ENCODE peak calls at places on chromosomes 1 and 21, in eight cellular contexts. U is HTR-8/SVneo; P is NCI-H1436; B is GM12891; F is stimulated activated CD4-positive, alpha-beta T cell treated with anti-CD3 and anti-CD28 coated beads, Interleukin-1b, Interleukin-23, amount 100 ng/mL, for 4 hours; R is cardiac fibroblast; K is brain microvascular endothelial cell; S is stimulated activated CD8-positive, alpha-beta memory T cell treated with anti-CD3 and anti-CD28 coated beads, Interleukin-4, amount 100 ng/mL, for 24 hours. C is an unnamed sample.

GRCh38 chr1:76302711-76303347 is 228.3 kb downstream of the ST6GALNAC3 start:
- DNase-seq in B (no peak), R (no peak), K (no peak), F (no peak), S (no peak), P (peak), U (no peak), C (peak)

GRCh38 chr1:211951856-211952255 is 83.5 kb downstream of the INTS7 start:
- DNase-seq in K (peak), F (no peak), B (no peak), S (no peak), U (peak), P (no peak), R (peak), C (no peak)

GRCh38 chr1:19814681-19815503 is at the start of gene RNF186:
- DNase-seq in U (no peak), P (no peak), K (no peak), R (no peak), S (no peak), F (no peak), B (no peak), C (no peak)

GRCh38 chr1:43968348-43968948 is 1.4 kb upstream of the DPH2 start:
- DNase-seq in U (no peak), S (no peak), P (no peak), R (peak), K (no peak), F (no peak), B (no peak), C (no peak)

GRCh38 chr1:118253310-118253903 is 68.4 kb upstream of the SPAG17 start:
- DNase-seq in K (no peak), U (no peak), S (no peak), B (no peak), R (no peak), F (no peak), P (no peak), C (no peak)

GRCh38 chr21:33286600-33287456 is 20.7 kb downstream of the IL10RB start:
- DNase-seq in U (no peak), P (no peak), F (no peak), S (no peak), R (peak), B (no peak), K (peak), C (no peak)

GRCh38 chr1:92957020-92957734 is 4.1 kb downstream of the DIPK1A start:
- DNase-seq in K (no peak), P (no peak), B (no peak), F (no peak), R (no peak), U (no peak), S (no peak), C (no peak)

GRCh38 chr1:26166719-26167281 is 2.0 kb downstream of the C1orf232 start:
- DNase-seq in S (no peak), F (no peak), B (no peak), P (no peak), K (no peak), R (no peak), U (no peak), C (no peak)

GRCh38 chr1:12525311-12526181 is 92.5 kb downstream of the DHRS3 start:
- DNase-seq in U (no peak), P (no peak), S (no peak), K (no peak), B (no peak), F (no peak), R (peak), C (no peak)

GRCh38 chr1:230609208-230609607 is 33.1 kb upstream of the COG2 start:
- DNase-seq in K (no peak), R (no peak), F (no peak), P (no peak), U (no peak), B (no peak), S (no peak), C (no peak)

GRCh38 chr1:201597551-201598230 is 58.8 kb downstream of the NAV1 start:
- DNase-seq in P (peak), R (no peak), K (no peak), B (no peak), U (no peak), F (no peak), S (no peak), C (peak)

GRCh38 chr21:27475363-27475955 is 508.6 kb upstream of the ADAMTS5 start:
- DNase-seq in K (no peak), P (no peak), F (no peak), S (no peak), U (no peak), B (no peak), R (no peak), C (no peak)

GRCh38 chr1:174789399-174789798 is 210.3 kb upstream of the CACYBP start:
- DNase-seq in P (no peak), S (no peak), K (peak), F (no peak), R (peak), B (peak), U (no peak), C (no peak)

GRCh38 chr1:1569341-1569740 is 5.3 kb downstream of the SSU72 start:
- DNase-seq in P (no peak), S (no peak), R (no peak), U (no peak), B (no peak), K (no peak), F (no peak), C (no peak)

GRCh38 chr1:182957902-182958395 is 5.0 kb upstream of the SHCBP1L start:
- DNase-seq in B (no peak), K (no peak), P (no peak), R (no peak), F (no peak), U (no peak), S (no peak), C (no peak)

GRCh38 chr1:869499-870244 is 54.1 kb upstream of the SAMD11 start:
- DNase-seq in K (no peak), S (peak), P (peak), B (peak), R (peak), U (peak), F (peak), C (no peak)

GRCh38 chr1:115807723-115808122 is 33.2 kb downstream of the NHLH2 start:
- DNase-seq in P (peak), R (peak), B (no peak), F (no peak), S (no peak), U (peak), K (peak), C (peak)

GRCh38 chr1:186418503-186418902 is 42.4 kb downstream of the PDC start:
- DNase-seq in K (no peak), R (no peak), F (no peak), U (no peak), S (no peak), B (no peak), P (no peak), C (no peak)

GRCh38 chr1:19262047-19262446 is 10.4 kb downstream of the MRTO4 start:
- DNase-seq in F (no peak), P (no peak), B (no peak), R (no peak), S (no peak), K (no peak), U (no peak), C (no peak)

GRCh38 chr1:161196521-161197451 is 2.1 kb downstream of the ADAMTS4 start:
- DNase-seq in S (no peak), K (peak), R (peak), F (no peak), B (no peak), P (no peak), U (no peak), C (no peak)

GRCh38 chr1:236027096-236027495 is 37.8 kb downstream of the NID1 start:
- DNase-seq in P (no peak), F (no peak), B (no peak), R (no peak), S (no peak), K (no peak), U (no peak), C (no peak)

GRCh38 chr21:36723371-36723881 is 24.5 kb downstream of the SIM2 start:
- DNase-seq in F (no peak), B (no peak), P (no peak), R (no peak), S (no peak), U (no peak), K (no peak), C (no peak)

GRCh38 chr1:248686815-248687214 is 15.8 kb downstream of the OR14I1 start:
- DNase-seq in R (no peak), K (no peak), P (peak), F (no peak), S (no peak), U (no peak), B (no peak), C (no peak)

GRCh38 chr1:6180215-6180577 is at the start of gene CHD5:
- DNase-seq in F (no peak), B (no peak), P (peak), R (no peak), K (no peak), S (no peak), U (no peak), C (no peak)

GRCh38 chr1:174165471-174166137 is 6.3 kb downstream of the RABGAP1L start:
- DNase-seq in U (no peak), P (no peak), R (peak), F (no peak), K (no peak), B (no peak), S (no peak), C (no peak)

GRCh38 chr1:89762801-89763648 is 57.8 kb upstream of the LRRC8D start:
- DNase-seq in B (peak), F (peak), P (peak), S (peak), K (peak), U (peak), R (peak), C (peak)

GRCh38 chr1:223670458-223671159 is 5.1 kb upstream of the CAPN8 start:
- DNase-seq in S (no peak), R (peak), F (no peak), P (peak), K (peak), B (no peak), U (peak), C (no peak)

GRCh38 chr21:26881504-26882228 is 36.5 kb upstream of the ADAMTS1 start:
- DNase-seq in U (peak), P (no peak), K (no peak), B (no peak), S (no peak), R (peak), F (no peak), C (no peak)

GRCh38 chr1:62800274-62800673 is 16.3 kb downstream of the ATG4C start:
- DNase-seq in B (no peak), U (no peak), F (no peak), K (no peak), P (no peak), R (no peak), S (no peak), C (no peak)

GRCh38 chr1:101833312-101833711 is 163.4 kb downstream of the OLFM3 start:
- DNase-seq in B (no peak), F (no peak), S (no peak), K (no peak), P (no peak), U (no peak), R (no peak), C (no peak)

GRCh38 chr1:150973258-150973825 is 1.3 kb downstream of the CERS2 start:
- DNase-seq in U (no peak), P (no peak), K (no peak), S (peak), B (peak), R (no peak), F (peak), C (no peak)

GRCh38 chr1:25895365-25895990 is 10.7 kb downstream of the STMN1 start:
- DNase-seq in B (peak), F (peak), K (peak), P (peak), R (peak), S (peak), U (peak), C (peak)

GRCh38 chr21:31111093-31111492 is 72.8 kb upstream of the KRTAP19-8 start:
- DNase-seq in F (no peak), S (no peak), R (no peak), K (no peak), U (no peak), B (no peak), P (no peak), C (no peak)

GRCh38 chr1:210743038-210743437 is 390.9 kb downstream of the KCNH1 start:
- DNase-seq in R (no peak), B (no peak), S (no peak), P (no peak), F (no peak), K (no peak), U (no peak), C (no peak)

GRCh38 chr1:112285311-112285710 is 110.7 kb upstream of the CTTNBP2NL start:
- DNase-seq in F (no peak), S (no peak), P (no peak), B (no peak), K (no peak), U (no peak), R (no peak), C (no peak)

GRCh38 chr1:227543283-227544066 is 19.9 kb upstream of the ZNF678 start:
- DNase-seq in S (no peak), R (no peak), P (no peak), F (no peak), U (no peak), B (no peak), K (no peak), C (no peak)

GRCh38 chr1:46401964-46402626 is 8.0 kb downstream of the FAAH start:
- DNase-seq in F (no peak), K (peak), R (peak), U (no peak), S (no peak), B (no peak), P (peak), C (peak)

GRCh38 chr1:222064388-222065201 is 322.7 kb upstream of the DUSP10 start:
- DNase-seq in R (no peak), S (no peak), F (no peak), U (no peak), K (peak), B (no peak), P (no peak), C (no peak)

GRCh38 chr1:55951291-55951690 is 628.1 kb downstream of the PLPP3 start:
- DNase-seq in S (no peak), U (no peak), R (no peak), F (no peak), B (no peak), K (no peak), P (no peak), C (no peak)

C was measured in NCI-H2107.